ENCODE peak calls at places on chromosomes 6 and 20, in eight cellular contexts. One of them, this sample, is unnamed.
A peak's percentile ranks its signal among the peaks of the same experiment; 100 is the strongest.

GRCh38 chr6:27617046-27617687 is 144.3 kb upstream of the ZNF184 start:
- DNase-seq in GM06990: no peak
- DNase-seq in endodermal cell: peak; percentile 67
- DNase-seq in CD8-positive, alpha-beta T cell: no peak
- DNase-seq in mucosa of descending colon: no peak
- DNase-seq in GM12865: peak; percentile 28
- DNase-seq in MCF 10A: peak; percentile 38
- DNase-seq in activated CD8-positive, alpha-beta T cell treated with anti-CD3 and anti-CD28 coated beads for 36 hours: no peak
- DNase-seq in this sample: no peak

GRCh38 chr20:11717562-11717961 is 200.1 kb upstream of the BTBD3 start:
- DNase-seq in activated CD8-positive, alpha-beta T cell treated with anti-CD3 and anti-CD28 coated beads for 36 hours: no peak
- DNase-seq in mucosa of descending colon: no peak
- DNase-seq in endodermal cell: no peak
- DNase-seq in MCF 10A: no peak
- DNase-seq in CD8-positive, alpha-beta T cell: no peak
- DNase-seq in GM12865: no peak
- DNase-seq in GM06990: no peak
- DNase-seq in this sample: no peak

GRCh38 chr6:170254315-170255213 is 36.3 kb downstream of the DLL1 start:
- DNase-seq in GM12865: no peak
- DNase-seq in mucosa of descending colon: no peak
- DNase-seq in endodermal cell: no peak
- DNase-seq in MCF 10A: no peak
- DNase-seq in activated CD8-positive, alpha-beta T cell treated with anti-CD3 and anti-CD28 coated beads for 36 hours: no peak
- DNase-seq in GM06990: no peak
- DNase-seq in CD8-positive, alpha-beta T cell: no peak
- DNase-seq in this sample: no peak

GRCh38 chr20:45890077-45890996 is 671 bp downstream of the NEURL2 start:
- DNase-seq in GM12865: peak; percentile 35
- DNase-seq in MCF 10A: no peak
- DNase-seq in activated CD8-positive, alpha-beta T cell treated with anti-CD3 and anti-CD28 coated beads for 36 hours: peak; percentile 78
- DNase-seq in mucosa of descending colon: peak; percentile 91
- DNase-seq in GM06990: peak; percentile 65
- DNase-seq in CD8-positive, alpha-beta T cell: peak; percentile 65
- DNase-seq in endodermal cell: peak; percentile 96
- DNase-seq in this sample: peak; percentile 73

GRCh38 chr20:24199493-24199892 is 210.9 kb upstream of the GGTLC1 start:
- DNase-seq in activated CD8-positive, alpha-beta T cell treated with anti-CD3 and anti-CD28 coated beads for 36 hours: no peak
- DNase-seq in MCF 10A: no peak
- DNase-seq in GM12865: no peak
- DNase-seq in GM06990: no peak
- DNase-seq in endodermal cell: no peak
- DNase-seq in mucosa of descending colon: no peak
- DNase-seq in CD8-positive, alpha-beta T cell: no peak
- DNase-seq in this sample: no peak

GRCh38 chr20:19887566-19888268 is 129.4 kb upstream of the NAA20 start:
- DNase-seq in endodermal cell: no peak
- DNase-seq in activated CD8-positive, alpha-beta T cell treated with anti-CD3 and anti-CD28 coated beads for 36 hours: no peak
- DNase-seq in GM12865: no peak
- DNase-seq in mucosa of descending colon: peak; percentile 35
- DNase-seq in MCF 10A: no peak
- DNase-seq in CD8-positive, alpha-beta T cell: no peak
- DNase-seq in GM06990: no peak
- DNase-seq in this sample: no peak

GRCh38 chr6:139871165-139871710 is 496.8 kb upstream of the CITED2 start:
- DNase-seq in GM12865: no peak
- DNase-seq in CD8-positive, alpha-beta T cell: no peak
- DNase-seq in mucosa of descending colon: no peak
- DNase-seq in MCF 10A: no peak
- DNase-seq in GM06990: no peak
- DNase-seq in activated CD8-positive, alpha-beta T cell treated with anti-CD3 and anti-CD28 coated beads for 36 hours: no peak
- DNase-seq in endodermal cell: no peak
- DNase-seq in this sample: no peak

GRCh38 chr20:53510266-53510665 is 83.4 kb downstream of the ZNF217 start:
- DNase-seq in activated CD8-positive, alpha-beta T cell treated with anti-CD3 and anti-CD28 coated beads for 36 hours: no peak
- DNase-seq in GM06990: no peak
- DNase-seq in MCF 10A: no peak
- DNase-seq in CD8-positive, alpha-beta T cell: no peak
- DNase-seq in endodermal cell: no peak
- DNase-seq in GM12865: no peak
- DNase-seq in mucosa of descending colon: no peak
- DNase-seq in this sample: no peak

GRCh38 chr6:100833972-100834574 is 47.1 kb downstream of the ASCC3 start:
- DNase-seq in activated CD8-positive, alpha-beta T cell treated with anti-CD3 and anti-CD28 coated beads for 36 hours: no peak
- DNase-seq in GM12865: no peak
- DNase-seq in endodermal cell: no peak
- DNase-seq in MCF 10A: no peak
- DNase-seq in GM06990: no peak
- DNase-seq in mucosa of descending colon: no peak
- DNase-seq in CD8-positive, alpha-beta T cell: no peak
- DNase-seq in this sample: no peak

GRCh38 chr6:92126088-92126487 is 1293.3 kb downstream of the EPHA7 start:
- DNase-seq in GM06990: no peak
- DNase-seq in CD8-positive, alpha-beta T cell: no peak
- DNase-seq in MCF 10A: peak; percentile 75
- DNase-seq in GM12865: no peak
- DNase-seq in endodermal cell: no peak
- DNase-seq in activated CD8-positive, alpha-beta T cell treated with anti-CD3 and anti-CD28 coated beads for 36 hours: no peak
- DNase-seq in mucosa of descending colon: no peak
- DNase-seq in this sample: no peak

GRCh38 chr6:5484692-5485091 is 223.4 kb downstream of the FARS2 start:
- DNase-seq in MCF 10A: no peak
- DNase-seq in GM06990: no peak
- DNase-seq in activated CD8-positive, alpha-beta T cell treated with anti-CD3 and anti-CD28 coated beads for 36 hours: no peak
- DNase-seq in GM12865: no peak
- DNase-seq in mucosa of descending colon: no peak
- DNase-seq in CD8-positive, alpha-beta T cell: no peak
- DNase-seq in endodermal cell: no peak
- DNase-seq in this sample: no peak

GRCh38 chr6:143405381-143406154 is 44.9 kb downstream of the ADAT2 start:
- DNase-seq in MCF 10A: peak; percentile 49
- DNase-seq in endodermal cell: no peak
- DNase-seq in GM06990: no peak
- DNase-seq in GM12865: no peak
- DNase-seq in CD8-positive, alpha-beta T cell: no peak
- DNase-seq in activated CD8-positive, alpha-beta T cell treated with anti-CD3 and anti-CD28 coated beads for 36 hours: no peak
- DNase-seq in mucosa of descending colon: no peak
- DNase-seq in this sample: no peak

GRCh38 chr6:82589509-82590206 is 226.0 kb downstream of the TPBG start:
- DNase-seq in CD8-positive, alpha-beta T cell: no peak
- DNase-seq in activated CD8-positive, alpha-beta T cell treated with anti-CD3 and anti-CD28 coated beads for 36 hours: peak; percentile 2
- DNase-seq in endodermal cell: peak; percentile 75
- DNase-seq in MCF 10A: peak; percentile 72
- DNase-seq in GM06990: peak; percentile 46
- DNase-seq in mucosa of descending colon: no peak
- DNase-seq in GM12865: peak; percentile 85
- DNase-seq in this sample: peak; percentile 13

GRCh38 chr6:29589423-29590048 is 4.6 kb downstream of the OR2H2 start:
- DNase-seq in GM12865: peak; percentile 64
- DNase-seq in mucosa of descending colon: peak; percentile 75
- DNase-seq in activated CD8-positive, alpha-beta T cell treated with anti-CD3 and anti-CD28 coated beads for 36 hours: peak; percentile 71
- DNase-seq in GM06990: no peak
- DNase-seq in CD8-positive, alpha-beta T cell: no peak
- DNase-seq in MCF 10A: peak; percentile 65
- DNase-seq in endodermal cell: peak; percentile 86
- DNase-seq in this sample: peak; percentile 64

GRCh38 chr20:21615617-21616080 is 89.8 kb upstream of the PAX1 start:
- DNase-seq in GM06990: peak; percentile 20
- DNase-seq in endodermal cell: peak; percentile 91
- DNase-seq in CD8-positive, alpha-beta T cell: no peak
- DNase-seq in mucosa of descending colon: peak; percentile 65
- DNase-seq in GM12865: peak; percentile 67
- DNase-seq in MCF 10A: peak; percentile 61
- DNase-seq in activated CD8-positive, alpha-beta T cell treated with anti-CD3 and anti-CD28 coated beads for 36 hours: peak; percentile 61
- DNase-seq in this sample: peak; percentile 59

GRCh38 chr6:139311826-139312225 is 20.0 kb upstream of the TXLNB start:
- DNase-seq in MCF 10A: no peak
- DNase-seq in GM06990: no peak
- DNase-seq in CD8-positive, alpha-beta T cell: no peak
- DNase-seq in GM12865: no peak
- DNase-seq in activated CD8-positive, alpha-beta T cell treated with anti-CD3 and anti-CD28 coated beads for 36 hours: no peak
- DNase-seq in mucosa of descending colon: no peak
- DNase-seq in endodermal cell: no peak
- DNase-seq in this sample: no peak

GRCh38 chr20:47809561-47809960 is 24.3 kb upstream of the SULF2 start:
- DNase-seq in activated CD8-positive, alpha-beta T cell treated with anti-CD3 and anti-CD28 coated beads for 36 hours: no peak
- DNase-seq in GM12865: no peak
- DNase-seq in CD8-positive, alpha-beta T cell: no peak
- DNase-seq in GM06990: no peak
- DNase-seq in MCF 10A: peak; percentile 94
- DNase-seq in endodermal cell: peak; percentile 75
- DNase-seq in mucosa of descending colon: no peak
- DNase-seq in this sample: no peak

GRCh38 chr6:33719326-33719987 is 8.0 kb upstream of the UQCC2 start:
- DNase-seq in GM12865: no peak
- DNase-seq in activated CD8-positive, alpha-beta T cell treated with anti-CD3 and anti-CD28 coated beads for 36 hours: no peak
- DNase-seq in MCF 10A: no peak
- DNase-seq in CD8-positive, alpha-beta T cell: no peak
- DNase-seq in GM06990: no peak
- DNase-seq in mucosa of descending colon: no peak
- DNase-seq in endodermal cell: no peak
- DNase-seq in this sample: no peak

GRCh38 chr6:107657755-107658461 is 166.2 kb downstream of the SCML4 start:
- DNase-seq in GM06990: peak; percentile 91
- DNase-seq in MCF 10A: no peak
- DNase-seq in CD8-positive, alpha-beta T cell: peak; percentile 62
- DNase-seq in endodermal cell: peak; percentile 64
- DNase-seq in mucosa of descending colon: peak; percentile 46
- DNase-seq in activated CD8-positive, alpha-beta T cell treated with anti-CD3 and anti-CD28 coated beads for 36 hours: peak; percentile 88
- DNase-seq in GM12865: peak; percentile 97
- DNase-seq in this sample: peak; percentile 64
- TF ChIP-seq CTCF in GM06990: peak; percentile 11
- TF ChIP-seq CTCF in MCF 10A: no peak
- TF ChIP-seq CTCF in CD8-positive, alpha-beta T cell: no peak
- TF ChIP-seq CTCF in endodermal cell: peak; percentile 37
- TF ChIP-seq CTCF in mucosa of descending colon: no peak
- TF ChIP-seq CTCF in activated CD8-positive, alpha-beta T cell treated with anti-CD3 and anti-CD28 coated beads for 36 hours: no peak
- TF ChIP-seq CTCF in GM12865: peak; percentile 39
- TF ChIP-seq CTCF in this sample: no peak

GRCh38 chr6:63814459-63814858 is 178.9 kb downstream of the PHF3 start:
- DNase-seq in CD8-positive, alpha-beta T cell: no peak
- DNase-seq in MCF 10A: no peak
- DNase-seq in GM06990: no peak
- DNase-seq in GM12865: no peak
- DNase-seq in endodermal cell: no peak
- DNase-seq in mucosa of descending colon: no peak
- DNase-seq in activated CD8-positive, alpha-beta T cell treated with anti-CD3 and anti-CD28 coated beads for 36 hours: no peak
- DNase-seq in this sample: no peak

GRCh38 chr6:63816401-63816975 is 180.9 kb downstream of the PHF3 start:
- DNase-seq in GM12865: no peak
- DNase-seq in endodermal cell: no peak
- DNase-seq in activated CD8-positive, alpha-beta T cell treated with anti-CD3 and anti-CD28 coated beads for 36 hours: no peak
- DNase-seq in MCF 10A: no peak
- DNase-seq in mucosa of descending colon: no peak
- DNase-seq in CD8-positive, alpha-beta T cell: no peak
- DNase-seq in GM06990: no peak
- DNase-seq in this sample: no peak

GRCh38 chr6:63817492-63818050 is 182.0 kb downstream of the PHF3 start:
- DNase-seq in mucosa of descending colon: no peak
- DNase-seq in GM06990: no peak
- DNase-seq in endodermal cell: no peak
- DNase-seq in activated CD8-positive, alpha-beta T cell treated with anti-CD3 and anti-CD28 coated beads for 36 hours: no peak
- DNase-seq in GM12865: no peak
- DNase-seq in MCF 10A: no peak
- DNase-seq in CD8-positive, alpha-beta T cell: no peak
- DNase-seq in this sample: no peak

GRCh38 chr6:63816979-63817436 is 181.4 kb downstream of the PHF3 start:
- DNase-seq in endodermal cell: peak; percentile 72
- DNase-seq in MCF 10A: peak; percentile 22
- DNase-seq in GM12865: peak; percentile 28
- DNase-seq in GM06990: no peak
- DNase-seq in CD8-positive, alpha-beta T cell: no peak
- DNase-seq in activated CD8-positive, alpha-beta T cell treated with anti-CD3 and anti-CD28 coated beads for 36 hours: no peak
- DNase-seq in mucosa of descending colon: no peak
- DNase-seq in this sample: no peak

DNA sequence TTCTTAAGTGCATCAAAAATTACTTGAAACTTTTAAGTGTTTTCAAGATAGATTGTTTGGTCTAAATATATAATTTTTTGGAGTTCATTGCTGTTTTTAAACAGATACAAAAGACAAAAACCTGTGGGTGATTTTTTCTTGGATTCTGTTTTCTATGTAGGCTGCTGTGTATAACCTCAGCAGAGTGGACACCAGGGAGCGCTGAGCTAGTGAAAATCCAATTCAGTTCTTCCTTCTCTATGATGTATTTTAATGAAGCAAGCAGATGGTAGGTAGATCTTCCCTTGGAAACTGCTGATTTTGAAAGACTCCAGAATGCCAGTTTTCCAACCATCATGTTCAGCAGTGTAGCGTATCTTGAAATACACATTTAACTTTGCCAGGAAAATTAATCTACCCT is 177.9 kb downstream of the PHF3 start:
- DNase-seq in endodermal cell: no peak
- DNase-seq in MCF 10A: no peak
- DNase-seq in GM12865: no peak
- DNase-seq in mucosa of descending colon: no peak
- DNase-seq in activated CD8-positive, alpha-beta T cell treated with anti-CD3 and anti-CD28 coated beads for 36 hours: no peak
- DNase-seq in CD8-positive, alpha-beta T cell: no peak
- DNase-seq in GM06990: no peak
- DNase-seq in this sample: no peak
- TF ChIP-seq CTCF in endodermal cell: peak; percentile 50
- TF ChIP-seq CTCF in MCF 10A: no peak
- TF ChIP-seq CTCF in GM12865: no peak
- TF ChIP-seq CTCF in mucosa of descending colon: no peak
- TF ChIP-seq CTCF in activated CD8-positive, alpha-beta T cell treated with anti-CD3 and anti-CD28 coated beads for 36 hours: no peak
- TF ChIP-seq CTCF in CD8-positive, alpha-beta T cell: no peak
- TF ChIP-seq CTCF in GM06990: no peak
- TF ChIP-seq CTCF in this sample: no peak

GRCh38 chr6:44062771-44063560 is 64.3 kb downstream of the MRPL14 start:
- DNase-seq in GM12865: peak; percentile 58
- DNase-seq in activated CD8-positive, alpha-beta T cell treated with anti-CD3 and anti-CD28 coated beads for 36 hours: peak; percentile 75
- DNase-seq in GM06990: no peak
- DNase-seq in MCF 10A: peak; percentile 83
- DNase-seq in endodermal cell: peak; percentile 95
- DNase-seq in mucosa of descending colon: no peak
- DNase-seq in CD8-positive, alpha-beta T cell: no peak
- DNase-seq in this sample: peak; percentile 48
- TF ChIP-seq CTCF in GM12865: peak; percentile 59
- TF ChIP-seq CTCF in activated CD8-positive, alpha-beta T cell treated with anti-CD3 and anti-CD28 coated beads for 36 hours: peak; percentile 69
- TF ChIP-seq CTCF in GM06990: peak; percentile 72
- TF ChIP-seq CTCF in MCF 10A: peak; percentile 50
- TF ChIP-seq CTCF in endodermal cell: peak; percentile 90
- TF ChIP-seq CTCF in mucosa of descending colon: peak; percentile 19
- TF ChIP-seq CTCF in CD8-positive, alpha-beta T cell: no peak
- TF ChIP-seq CTCF in this sample: peak; percentile 72

DNA sequence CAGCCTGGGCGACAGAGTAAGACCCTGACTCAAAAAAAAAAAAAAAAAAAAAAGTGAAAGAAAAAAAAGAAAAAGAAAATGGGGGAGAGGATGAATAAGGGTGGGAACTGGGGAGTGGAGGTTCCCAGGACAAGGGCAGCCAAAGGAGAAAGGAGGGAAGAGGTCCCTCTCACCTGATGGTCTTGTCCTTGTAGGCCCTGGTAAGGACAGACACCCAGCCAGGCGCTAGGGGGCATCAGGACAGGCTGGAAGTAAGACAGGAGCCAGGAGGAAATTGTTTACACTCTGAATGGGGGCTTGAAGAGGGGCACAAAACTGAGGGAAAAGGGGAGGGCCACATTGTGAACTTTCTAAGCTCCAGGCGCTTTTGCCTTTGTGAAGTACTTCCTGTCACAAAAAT is 2.3 kb upstream of the ALDH5A1 start:
- DNase-seq in endodermal cell: peak; percentile 83
- DNase-seq in activated CD8-positive, alpha-beta T cell treated with anti-CD3 and anti-CD28 coated beads for 36 hours: peak; percentile 16
- DNase-seq in mucosa of descending colon: peak; percentile 45
- DNase-seq in MCF 10A: no peak
- DNase-seq in GM12865: peak; percentile 62
- DNase-seq in GM06990: no peak
- DNase-seq in CD8-positive, alpha-beta T cell: no peak
- DNase-seq in this sample: no peak
- TF ChIP-seq CTCF in endodermal cell: peak; percentile 73
- TF ChIP-seq CTCF in activated CD8-positive, alpha-beta T cell treated with anti-CD3 and anti-CD28 coated beads for 36 hours: no peak
- TF ChIP-seq CTCF in mucosa of descending colon: no peak
- TF ChIP-seq CTCF in MCF 10A: no peak
- TF ChIP-seq CTCF in GM12865: peak; percentile 46
- TF ChIP-seq CTCF in GM06990: peak; percentile 53
- TF ChIP-seq CTCF in CD8-positive, alpha-beta T cell: no peak
- TF ChIP-seq CTCF in this sample: peak; percentile 4

This sample was measured in GM13977.